ENCODE peak calls at places on chromosomes 1 and 21, in five cellular contexts. T, O, S, C and N are unnamed samples.

GRCh38 chr1:202135221-202135721 is 9.3 kb downstream of the ARL8A start:
- DNase-seq in T (no peak), O (peak; percentile 42), S (no peak), C (peak; percentile 18), N (peak; percentile 55)

GRCh38 chr21:28111151-28111619 is 881.5 kb downstream of the LTN1 start:
- DNase-seq in T (peak; percentile 86), O (no peak), S (peak; percentile 82), C (no peak), N (peak; percentile 39)

GRCh38 chr1:112524251-112524650 is 15.5 kb downstream of the WNT2B start:
- DNase-seq in T (no peak), O (no peak), S (no peak), C (no peak), N (no peak)

GRCh38 chr1:3836421-3836820 is 20.6 kb downstream of the CEP104 start:
- DNase-seq in T (no peak), O (no peak), S (no peak), C (no peak), N (no peak)

GRCh38 chr21:25881524-25882376 is 147.0 kb downstream of the GABPA start:
- DNase-seq in T (no peak), O (peak; percentile 53), S (no peak), C (peak; percentile 28), N (peak; percentile 69)

GRCh38 chr1:114320586-114320985 is 166.9 kb upstream of the SYT6 start:
- DNase-seq in T (peak; percentile 52), O (no peak), S (peak; percentile 53), C (no peak), N (no peak)

GRCh38 chr1:8238141-8239038 is 79.5 kb upstream of the SLC45A1 start:
- DNase-seq in T (peak; percentile 79), O (no peak), S (peak; percentile 75), C (no peak), N (no peak)

GRCh38 chr1:206694551-206695124 is 9.9 kb downstream of the MAPKAPK2 start:
- DNase-seq in T (no peak), O (no peak), S (no peak), C (no peak), N (no peak)

GRCh38 chr1:50980505-50980904 is 10.5 kb downstream of the CDKN2C start:
- DNase-seq in T (no peak), O (no peak), S (no peak), C (no peak), N (no peak)

GRCh38 chr21:26116456-26117011 is 54.0 kb downstream of the APP start:
- DNase-seq in T (no peak), O (no peak), S (peak; percentile 74), C (no peak), N (no peak)

GRCh38 chr21:14711287-14711686 is 165.2 kb upstream of the SAMSN1 start:
- DNase-seq in T (no peak), O (no peak), S (no peak), C (no peak), N (no peak)

GRCh38 chr1:84742653-84743052 is 52.4 kb upstream of the SSX2IP start:
- DNase-seq in T (no peak), O (no peak), S (no peak), C (no peak), N (no peak)

GRCh38 chr21:35768187-35768586 is 292.1 kb downstream of the SETD4 start:
- DNase-seq in T (no peak), O (no peak), S (no peak), C (no peak), N (no peak)

GRCh38 chr1:119742193-119742592 is 26.5 kb downstream of the HMGCS2 start:
- DNase-seq in T (no peak), O (no peak), S (peak; percentile 3), C (no peak), N (no peak)

GRCh38 chr1:18512883-18513282 is 32.2 kb downstream of the KLHDC7A start:
- DNase-seq in T (no peak), O (no peak), S (no peak), C (no peak), N (no peak)

GRCh38 chr1:36845802-36846201 is 188.5 kb downstream of the GRIK3 start:
- DNase-seq in T (no peak), O (no peak), S (no peak), C (no peak), N (no peak)

GRCh38 chr1:206419250-206419649 is 51.0 kb upstream of the IKBKE start:
- DNase-seq in T (no peak), O (no peak), S (no peak), C (no peak), N (peak; percentile 75)

GRCh38 chr1:61227857-61228557 is 145.6 kb downstream of the NFIA start:
- DNase-seq in T (no peak), O (no peak), S (no peak), C (no peak), N (no peak)

GRCh38 chr1:21620461-21620860 is 48.7 kb downstream of the RAP1GAP start:
- DNase-seq in T (no peak), O (no peak), S (no peak), C (no peak), N (no peak)

GRCh38 chr1:77421504-77422233 is 139.8 kb downstream of the AK5 start:
- DNase-seq in T (no peak), O (no peak), S (no peak), C (no peak), N (no peak)

GRCh38 chr1:15406911-15407559 is 2.7 kb upstream of the EFHD2 start:
- DNase-seq in T (peak; percentile 52), O (no peak), S (peak; percentile 67), C (no peak), N (no peak)

GRCh38 chr1:183724350-183725042 is 71.4 kb upstream of the APOBEC4 start:
- DNase-seq in T (no peak), O (no peak), S (no peak), C (no peak), N (no peak)

GRCh38 chr1:206002833-206003532 is at the start of gene RAB7B:
- DNase-seq in T (peak; percentile 43), O (no peak), S (no peak), C (no peak), N (peak; percentile 43)

GRCh38 chr1:51421961-51422360 is 91.6 kb upstream of the TTC39A start:
- DNase-seq in T (peak; percentile 36), O (peak; percentile 42), S (no peak), C (no peak), N (no peak)

GRCh38 chr1:86436041-86436440 is 12.1 kb downstream of the CLCA2 start:
- DNase-seq in T (no peak), O (no peak), S (no peak), C (no peak), N (no peak)

GRCh38 chr1:86499987-86500593 is 31.4 kb downstream of the CLCA1 start:
- DNase-seq in T (no peak), O (peak; percentile 63), S (no peak), C (no peak), N (no peak)